ENCODE peak calls at places on chromosomes 6 and 20, in nine cellular contexts. O is left lung; Q is EL; E is CD8-positive, alpha-beta memory T cell; T is germinal center; V is mesothelial cell of epicardium; W is activated CD4-positive, alpha-beta T cell treated with anti-CD3 and anti-CD28 coated beads for 4 hours; J is endothelial cell; I is AG04450. G is an unnamed sample.

GRCh38 chr6:168136622-168137021 is 57.6 kb upstream of the FRMD1 start:
- DNase-seq in W (no peak), V (no peak), I (no peak), O (no peak), J (no peak), Q (no peak), E (no peak), T (no peak), G (peak)

GRCh38 chr20:20573797-20574196 is 138.6 kb downstream of the RALGAPA2 start:
- DNase-seq in O (no peak), E (no peak), J (no peak), W (no peak), V (no peak), I (no peak), Q (no peak), T (no peak), G (no peak)

GRCh38 chr6:132153221-132153896 is 202.2 kb upstream of the CCN2 start:
- DNase-seq in Q (peak), T (no peak), V (no peak), J (no peak), E (no peak), I (peak), O (no peak), W (no peak), G (peak)

GRCh38 chr6:113076817-113077216 is 729.7 kb downstream of the RFPL4B start:
- DNase-seq in V (no peak), T (no peak), I (no peak), J (no peak), Q (no peak), O (no peak), E (no peak), W (no peak), G (no peak)

GRCh38 chr20:830011-830521 is 3.4 kb upstream of the FAM110A start:
- DNase-seq in Q (peak), V (no peak), J (no peak), I (no peak), O (no peak), T (no peak), E (no peak), W (no peak), G (peak)

GRCh38 chr6:18148304-18149025 is 6.4 kb downstream of the TPMT start:
- DNase-seq in E (no peak), O (no peak), I (peak), Q (peak), W (no peak), T (no peak), J (no peak), V (no peak), G (peak)

GRCh38 chr6:146701632-146702031 is 102.9 kb downstream of the ADGB start:
- DNase-seq in V (no peak), J (no peak), O (no peak), W (no peak), I (no peak), Q (no peak), E (no peak), T (no peak), G (no peak)

GRCh38 chr6:39037707-39038106 is 10.9 kb upstream of the GLP1R start:
- DNase-seq in E (no peak), I (no peak), W (no peak), T (no peak), Q (no peak), V (no peak), J (no peak), O (no peak), G (no peak)

GRCh38 chr6:75546401-75546800 is 52.8 kb upstream of the FILIP1 start:
- DNase-seq in I (no peak), V (no peak), O (no peak), W (no peak), J (no peak), T (no peak), E (no peak), Q (peak), G (peak)

GRCh38 chr6:3509326-3509725 is 52.5 kb upstream of the SLC22A23 start:
- DNase-seq in I (no peak), J (no peak), Q (peak), W (no peak), V (no peak), O (no peak), T (no peak), E (no peak), G (peak)

G was measured in AG20443.